ENCODE peak calls at places on chromosome 15, in nine cellular contexts. One of them, this sample, is unnamed. For H3K4me1, the result is how much of the 10 kb centered on the place peaks cover.

GRCh38 chr15:38886315-38887163 is 321.9 kb upstream of the RASGRP1 start:
- DNase-seq in hepatocyte: peak
- DNase-seq in A549: peak
- DNase-seq in neural progenitor cell: no peak
- DNase-seq in astrocyte: peak
- DNase-seq in IMR-90: peak
- DNase-seq in PC-9: peak
- DNase-seq in GM23248: peak
- DNase-seq in HCT116: no peak
- DNase-seq in this sample: no peak

GRCh38 chr15:74827632-74828031 is 1.2 kb downstream of the CPLX3 start:
- DNase-seq in astrocyte: no peak
- DNase-seq in A549: no peak
- DNase-seq in HCT116: no peak
- DNase-seq in neural progenitor cell: no peak
- DNase-seq in hepatocyte: no peak
- DNase-seq in GM23248: no peak
- DNase-seq in PC-9: no peak
- DNase-seq in IMR-90: no peak
- DNase-seq in this sample: no peak

GRCh38 chr15:79028411-79028964 is 62.1 kb downstream of the RASGRF1 start:
- DNase-seq in GM23248: peak
- DNase-seq in neural progenitor cell: peak
- DNase-seq in IMR-90: peak
- DNase-seq in astrocyte: no peak
- DNase-seq in HCT116: peak
- DNase-seq in A549: peak
- DNase-seq in hepatocyte: peak
- DNase-seq in PC-9: peak
- DNase-seq in this sample: peak

GRCh38 chr15:51286816-51287215 is 51.6 kb downstream of the CYP19A1 start:
- DNase-seq in hepatocyte: no peak
- DNase-seq in astrocyte: no peak
- DNase-seq in A549: no peak
- DNase-seq in IMR-90: no peak
- DNase-seq in GM23248: no peak
- DNase-seq in neural progenitor cell: no peak
- DNase-seq in HCT116: no peak
- DNase-seq in PC-9: peak
- DNase-seq in this sample: no peak

GRCh38 chr15:43514241-43515057 is 3.0 kb upstream of the MAP1A start:
- DNase-seq in IMR-90: peak
- DNase-seq in GM23248: peak
- DNase-seq in A549: no peak
- DNase-seq in neural progenitor cell: peak
- DNase-seq in PC-9: no peak
- DNase-seq in astrocyte: peak
- DNase-seq in HCT116: no peak
- DNase-seq in hepatocyte: peak
- DNase-seq in this sample: peak

GRCh38 chr15:90031231-90031791 is 30.2 kb downstream of the ZNF710 start:
- DNase-seq in A549: no peak
- DNase-seq in astrocyte: no peak
- DNase-seq in HCT116: no peak
- DNase-seq in IMR-90: peak
- DNase-seq in hepatocyte: no peak
- DNase-seq in PC-9: no peak
- DNase-seq in GM23248: peak
- DNase-seq in neural progenitor cell: no peak
- DNase-seq in this sample: peak

GRCh38 chr15:98439523-98439942 is 208.8 kb upstream of the IGF1R start:
- DNase-seq in hepatocyte: no peak
- DNase-seq in PC-9: no peak
- DNase-seq in neural progenitor cell: no peak
- DNase-seq in GM23248: no peak
- DNase-seq in astrocyte: no peak
- DNase-seq in HCT116: no peak
- DNase-seq in A549: no peak
- DNase-seq in IMR-90: no peak
- DNase-seq in this sample: no peak

GRCh38 chr15:87518957-87519356 is 737.6 kb downstream of the NTRK3 start:
- DNase-seq in neural progenitor cell: no peak
- DNase-seq in HCT116: no peak
- DNase-seq in A549: no peak
- DNase-seq in hepatocyte: no peak
- DNase-seq in IMR-90: no peak
- DNase-seq in astrocyte: no peak
- DNase-seq in PC-9: no peak
- DNase-seq in GM23248: no peak
- DNase-seq in this sample: no peak

GRCh38 chr15:92616621-92617179 is 38.9 kb downstream of the FAM174B start:
- DNase-seq in GM23248: no peak
- DNase-seq in HCT116: no peak
- DNase-seq in A549: no peak
- DNase-seq in astrocyte: peak
- DNase-seq in PC-9: no peak
- DNase-seq in IMR-90: no peak
- DNase-seq in neural progenitor cell: no peak
- DNase-seq in hepatocyte: peak
- DNase-seq in this sample: no peak

GRCh38 chr15:92617197-92618037 is 38.2 kb downstream of the FAM174B start:
- DNase-seq in PC-9: peak
- DNase-seq in A549: peak
- DNase-seq in astrocyte: peak
- DNase-seq in GM23248: peak
- DNase-seq in hepatocyte: peak
- DNase-seq in neural progenitor cell: peak
- DNase-seq in HCT116: no peak
- DNase-seq in IMR-90: peak
- DNase-seq in this sample: no peak

GRCh38 chr15:92614791-92615785 is 40.5 kb downstream of the FAM174B start:
- DNase-seq in GM23248: no peak
- DNase-seq in neural progenitor cell: no peak
- DNase-seq in astrocyte: no peak
- DNase-seq in HCT116: no peak
- DNase-seq in A549: no peak
- DNase-seq in hepatocyte: no peak
- DNase-seq in PC-9: no peak
- DNase-seq in IMR-90: no peak
- DNase-seq in this sample: no peak

GRCh38 chr15:92619380-92620101 is 36.0 kb downstream of the FAM174B start:
- DNase-seq in GM23248: peak
- DNase-seq in neural progenitor cell: no peak
- DNase-seq in IMR-90: peak
- DNase-seq in PC-9: no peak
- DNase-seq in hepatocyte: peak
- DNase-seq in astrocyte: peak
- DNase-seq in HCT116: no peak
- DNase-seq in A549: no peak
- DNase-seq in this sample: no peak

GRCh38 chr15:92618121-92618520 is 37.5 kb downstream of the FAM174B start:
- DNase-seq in hepatocyte: peak
- DNase-seq in PC-9: no peak
- DNase-seq in neural progenitor cell: no peak
- DNase-seq in astrocyte: no peak
- DNase-seq in HCT116: no peak
- DNase-seq in A549: no peak
- DNase-seq in GM23248: no peak
- DNase-seq in IMR-90: no peak
- DNase-seq in this sample: no peak
- H3K4me3 ChIP-seq in hepatocyte: no peak
- H3K4me3 ChIP-seq in PC-9: no peak
- H3K4me3 ChIP-seq in neural progenitor cell: no peak
- H3K4me3 ChIP-seq in astrocyte: no peak
- H3K4me3 ChIP-seq in HCT116: no peak
- H3K4me3 ChIP-seq in A549: no peak
- H3K4me3 ChIP-seq in GM23248: no peak
- H3K4me3 ChIP-seq in IMR-90: no peak
- H3K4me3 ChIP-seq in this sample: no peak

GRCh38 chr15:65040461-65040860 is 4.7 kb upstream of the SLC51B start:
- DNase-seq in hepatocyte: no peak
- DNase-seq in astrocyte: no peak
- DNase-seq in A549: no peak
- DNase-seq in HCT116: no peak
- DNase-seq in PC-9: no peak
- DNase-seq in neural progenitor cell: no peak
- DNase-seq in GM23248: no peak
- DNase-seq in IMR-90: no peak
- DNase-seq in this sample: no peak

GRCh38 chr15:65042776-65043322 is 2.3 kb upstream of the SLC51B start:
- DNase-seq in HCT116: no peak
- DNase-seq in A549: no peak
- DNase-seq in GM23248: no peak
- DNase-seq in PC-9: no peak
- DNase-seq in hepatocyte: no peak
- DNase-seq in IMR-90: no peak
- DNase-seq in astrocyte: no peak
- DNase-seq in neural progenitor cell: no peak
- DNase-seq in this sample: no peak

GRCh38 chr15:65044724-65045481 is at the start of gene SLC51B:
- DNase-seq in HCT116: no peak
- DNase-seq in A549: no peak
- DNase-seq in PC-9: peak
- DNase-seq in hepatocyte: peak
- DNase-seq in GM23248: no peak
- DNase-seq in neural progenitor cell: no peak
- DNase-seq in IMR-90: no peak
- DNase-seq in astrocyte: no peak
- DNase-seq in this sample: no peak

GRCh38 chr15:65038838-65039237 is 6.3 kb upstream of the SLC51B start:
- DNase-seq in hepatocyte: no peak
- DNase-seq in neural progenitor cell: no peak
- DNase-seq in PC-9: no peak
- DNase-seq in IMR-90: no peak
- DNase-seq in A549: no peak
- DNase-seq in HCT116: no peak
- DNase-seq in astrocyte: no peak
- DNase-seq in GM23248: no peak
- DNase-seq in this sample: no peak

DNA sequence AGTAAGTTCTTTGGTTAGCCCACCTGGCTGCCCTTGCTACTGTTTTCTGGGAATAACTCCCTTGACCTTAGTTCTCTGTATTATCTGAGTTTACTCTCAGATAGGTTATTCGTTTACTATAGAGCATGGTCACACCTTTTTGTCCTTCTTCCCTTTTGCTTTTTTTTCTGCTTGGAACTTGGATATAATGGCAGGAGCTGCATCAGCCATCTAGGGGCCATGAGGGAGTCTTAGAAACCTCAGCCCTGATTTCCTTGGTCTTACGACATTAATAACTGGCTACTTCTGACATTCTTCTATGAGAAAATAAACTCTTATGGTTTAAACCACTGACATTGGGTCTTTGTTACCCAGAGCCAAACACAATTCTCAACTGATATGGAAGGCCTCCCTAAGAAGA is 3.4 kb upstream of the SLC51B start:
- DNase-seq in HCT116: no peak
- DNase-seq in PC-9: no peak
- DNase-seq in GM23248: no peak
- DNase-seq in astrocyte: no peak
- DNase-seq in IMR-90: no peak
- DNase-seq in hepatocyte: no peak
- DNase-seq in A549: no peak
- DNase-seq in neural progenitor cell: no peak
- DNase-seq in this sample: no peak
- H3K4me1 ChIP-seq in HCT116: under half
- H3K4me1 ChIP-seq in PC-9: under half
- H3K4me1 ChIP-seq in GM23248: under half
- H3K4me1 ChIP-seq in astrocyte: under half
- H3K4me1 ChIP-seq in IMR-90: under half
- H3K4me1 ChIP-seq in hepatocyte: under half
- H3K4me1 ChIP-seq in A549: under half
- H3K4me1 ChIP-seq in neural progenitor cell: under half
- H3K4me1 ChIP-seq in this sample: under half

GRCh38 chr15:71463156-71463555 is 347.2 kb upstream of the NR2E3 start:
- DNase-seq in GM23248: no peak
- DNase-seq in PC-9: no peak
- DNase-seq in HCT116: no peak
- DNase-seq in IMR-90: no peak
- DNase-seq in astrocyte: no peak
- DNase-seq in hepatocyte: no peak
- DNase-seq in neural progenitor cell: no peak
- DNase-seq in A549: no peak
- DNase-seq in this sample: no peak

GRCh38 chr15:71462638-71463037 is 347.4 kb downstream of the THSD4 start:
- DNase-seq in hepatocyte: no peak
- DNase-seq in neural progenitor cell: no peak
- DNase-seq in A549: no peak
- DNase-seq in IMR-90: no peak
- DNase-seq in HCT116: no peak
- DNase-seq in astrocyte: no peak
- DNase-seq in PC-9: no peak
- DNase-seq in GM23248: no peak
- DNase-seq in this sample: no peak

GRCh38 chr15:71458089-71458660 is 342.9 kb downstream of the THSD4 start:
- DNase-seq in neural progenitor cell: no peak
- DNase-seq in IMR-90: no peak
- DNase-seq in astrocyte: no peak
- DNase-seq in HCT116: no peak
- DNase-seq in hepatocyte: no peak
- DNase-seq in GM23248: no peak
- DNase-seq in A549: no peak
- DNase-seq in PC-9: no peak
- DNase-seq in this sample: no peak

GRCh38 chr15:71465109-71465508 is 345.2 kb upstream of the NR2E3 start:
- DNase-seq in GM23248: no peak
- DNase-seq in IMR-90: no peak
- DNase-seq in A549: no peak
- DNase-seq in astrocyte: no peak
- DNase-seq in hepatocyte: no peak
- DNase-seq in HCT116: no peak
- DNase-seq in PC-9: no peak
- DNase-seq in neural progenitor cell: no peak
- DNase-seq in this sample: no peak

DNA sequence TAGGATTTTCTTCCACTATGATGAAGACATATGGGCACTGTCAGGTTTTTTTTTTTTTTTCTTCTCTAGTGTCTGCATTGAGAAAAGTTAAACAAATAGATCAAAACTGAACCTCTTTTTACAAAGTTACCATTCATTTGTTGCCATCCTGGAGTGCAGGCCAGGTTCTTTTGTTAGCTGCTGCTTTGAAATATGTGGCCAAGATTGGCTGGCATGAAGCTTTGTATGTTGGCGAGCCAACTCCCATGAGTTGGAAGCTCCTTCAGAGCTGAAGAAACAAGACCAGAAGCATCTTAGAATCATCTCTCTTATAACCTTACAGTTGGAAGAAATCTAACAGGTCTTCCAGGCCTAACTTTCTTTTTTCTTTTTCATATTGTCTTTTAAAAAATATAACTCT is 346.5 kb downstream of the THSD4 start:
- DNase-seq in PC-9: no peak
- DNase-seq in GM23248: no peak
- DNase-seq in astrocyte: no peak
- DNase-seq in HCT116: no peak
- DNase-seq in hepatocyte: no peak
- DNase-seq in IMR-90: no peak
- DNase-seq in neural progenitor cell: no peak
- DNase-seq in A549: no peak
- DNase-seq in this sample: no peak
- H3K4me2 ChIP-seq in PC-9: no peak
- H3K4me2 ChIP-seq in GM23248: no peak
- H3K4me2 ChIP-seq in astrocyte: no peak
- H3K4me2 ChIP-seq in HCT116: no peak
- H3K4me2 ChIP-seq in hepatocyte: no peak
- H3K4me2 ChIP-seq in IMR-90: no peak
- H3K4me2 ChIP-seq in neural progenitor cell: no peak
- H3K4me2 ChIP-seq in A549: no peak
- H3K4me2 ChIP-seq in this sample: no peak

GRCh38 chr15:85554852-85555521 is 174.6 kb downstream of the AKAP13 start:
- DNase-seq in GM23248: no peak
- DNase-seq in IMR-90: no peak
- DNase-seq in hepatocyte: no peak
- DNase-seq in HCT116: no peak
- DNase-seq in neural progenitor cell: no peak
- DNase-seq in PC-9: no peak
- DNase-seq in A549: no peak
- DNase-seq in astrocyte: no peak
- DNase-seq in this sample: peak
- H3K4me3 ChIP-seq in GM23248: no peak
- H3K4me3 ChIP-seq in IMR-90: no peak
- H3K4me3 ChIP-seq in hepatocyte: no peak
- H3K4me3 ChIP-seq in HCT116: no peak
- H3K4me3 ChIP-seq in neural progenitor cell: no peak
- H3K4me3 ChIP-seq in PC-9: no peak
- H3K4me3 ChIP-seq in A549: no peak
- H3K4me3 ChIP-seq in astrocyte: no peak
- H3K4me3 ChIP-seq in this sample: no peak

This sample was measured in OCI-LY7.